ENCODE peak calls at places on chromosomes 16 and 17, in five cellular contexts. K, S, H, I and E are unnamed samples.

GRCh38 chr17:10683853-10684252 is 13.5 kb downstream of the SCO1 start:
- DNase-seq in K (peak; percentile 68), I (no peak), H (no peak), S (no peak), E (no peak)

GRCh38 chr16:88453621-88454314 is 688 bp downstream of the ZFPM1 start:
- DNase-seq in K (no peak), H (no peak), S (no peak), I (no peak), E (no peak)

GRCh38 chr16:69924777-69925191 is 26.4 kb upstream of the CLEC18A start:
- DNase-seq in H (peak; percentile 69), S (no peak), I (no peak), K (peak; percentile 91), E (no peak)

GRCh38 chr17:80476877-80477646 is 655 bp upstream of the NPTX1 start:
- DNase-seq in I (no peak), K (no peak), H (no peak), S (peak; percentile 78), E (peak; percentile 51)

GRCh38 chr16:21281698-21282389 is 3.8 kb upstream of the CRYM start:
- DNase-seq in I (no peak), H (no peak), K (no peak), S (no peak), E (no peak)

GRCh38 chr16:29641561-29641960 is 21.5 kb upstream of the SPN start:
- DNase-seq in K (peak; percentile 6), S (no peak), I (no peak), H (no peak), E (no peak)

GRCh38 chr16:81442220-81442908 is 2.2 kb upstream of the CMIP start:
- DNase-seq in H (no peak), K (no peak), S (no peak), I (no peak), E (no peak)

GRCh38 chr16:47037396-47037745 is 63.9 kb upstream of the DNAJA2 start:
- DNase-seq in I (no peak), K (no peak), H (peak; percentile 53), S (no peak), E (no peak)

GRCh38 chr17:38605230-38605851 is 411 bp downstream of the SRCIN1 start:
- DNase-seq in H (no peak), I (no peak), S (no peak), K (no peak), E (no peak)

GRCh38 chr17:44587339-44587738 is 30.1 kb downstream of the FZD2 start:
- DNase-seq in S (no peak), H (peak; percentile 33), K (peak; percentile 97), I (no peak), E (no peak)

GRCh38 chr17:78117027-78117981 is 11.3 kb downstream of the TMC6 start:
- DNase-seq in S (peak; percentile 61), K (peak; percentile 16), I (no peak), H (no peak), E (peak; percentile 80)

GRCh38 chr16:14289692-14290340 is 218.7 kb downstream of the MRTFB start:
- DNase-seq in H (no peak), K (peak; percentile 36), I (no peak), S (peak; percentile 37), E (peak; percentile 58)

GRCh38 chr16:7313170-7313569 is 19.5 kb upstream of the RBFOX1 start:
- DNase-seq in S (no peak), H (no peak), K (no peak), I (no peak), E (no peak)

GRCh38 chr16:81008151-81008789 is 1.3 kb downstream of the CENPN start:
- DNase-seq in H (no peak), K (no peak), I (no peak), S (no peak), E (no peak)

GRCh38 chr17:1227917-1228751 is 42.1 kb upstream of the BHLHA9 start:
- DNase-seq in S (no peak), K (no peak), H (peak; percentile 55), I (no peak), E (no peak)

GRCh38 chr16:87739801-87740200 is 26.0 kb downstream of the KLHDC4 start:
- DNase-seq in H (no peak), K (no peak), S (no peak), I (no peak), E (no peak)

GRCh38 chr16:27628216-27628945 is 78.4 kb downstream of the KATNIP start:
- DNase-seq in S (no peak), H (no peak), I (no peak), K (no peak), E (peak; percentile 42)

GRCh38 chr17:81429353-81429774 is 34.1 kb downstream of the BAHCC1 start:
- DNase-seq in H (peak; percentile 87), I (no peak), S (peak; percentile 97), K (peak; percentile 81), E (no peak)

GRCh38 chr16:85286970-85287814 is 174.9 kb upstream of the CIBAR2 start:
- DNase-seq in S (no peak), I (no peak), H (peak; percentile 69), K (peak; percentile 72), E (no peak)

GRCh38 chr16:81384006-81384405 is 60.6 kb upstream of the CMIP start:
- DNase-seq in H (no peak), K (peak; percentile 51), I (no peak), S (no peak), E (no peak)

GRCh38 chr17:34252138-34252889 is 2.8 kb upstream of the CCL2 start:
- DNase-seq in K (peak; percentile 99), I (no peak), S (no peak), H (peak; percentile 95), E (no peak)

GRCh38 chr17:3963214-3964201 is 729 bp downstream of the ATP2A3 start:
- DNase-seq in H (no peak), S (no peak), I (peak; percentile 22), K (no peak), E (no peak)

GRCh38 chr16:69848635-69849545 is 86.8 kb downstream of the WWP2 start:
- DNase-seq in H (peak; percentile 82), S (no peak), K (peak; percentile 98), I (no peak), E (no peak)

GRCh38 chr17:42101513-42102292 is 3.4 kb upstream of the ZNF385C start:
- DNase-seq in I (peak; percentile 80), S (peak; percentile 58), K (peak; percentile 59), H (peak; percentile 85), E (peak; percentile 36)